ENCODE peak calls at places on chromosomes 3 and 15, in four cellular contexts. G is type B pancreatic cell, M is GM12864, A is T-helper 2 cell. O is an unnamed sample.

GRCh38 chr15:42549052-42549491 is 434 bp downstream of the HAUS2 start:
- DNase-seq in A (peak), G (no peak), M (peak), O (no peak)

GRCh38 chr15:59549339-59549807 is 62.2 kb upstream of the GCNT3 start:
- DNase-seq in A (no peak), G (no peak), M (no peak), O (no peak)

GRCh38 chr3:11145888-11146287 is 8.4 kb upstream of the HRH1 start:
- DNase-seq in G (no peak), A (no peak), M (no peak), O (no peak)

GRCh38 chr15:90184786-90185704 is 16.1 kb upstream of the SEMA4B start:
- DNase-seq in M (no peak), A (peak), G (peak), O (no peak)

GRCh38 chr15:62147149-62148013 is 17.7 kb downstream of the C2CD4B start:
- DNase-seq in M (no peak), A (no peak), G (no peak), O (peak)

GRCh38 chr3:181880339-181880738 is 168.6 kb downstream of the SOX2 start:
- DNase-seq in M (no peak), G (no peak), A (no peak), O (no peak)

GRCh38 chr3:15055019-15055557 is 10.0 kb downstream of the MRPS25 start:
- DNase-seq in G (no peak), A (no peak), M (peak), O (no peak)

GRCh38 chr3:120608506-120608905 is 12.4 kb downstream of the NDUFB4 start:
- DNase-seq in M (no peak), A (no peak), G (no peak), O (no peak)

GRCh38 chr3:175726228-175726627 is 867.1 kb downstream of the NAALADL2 start:
- DNase-seq in A (no peak), M (no peak), G (no peak), O (no peak)

GRCh38 chr3:170383567-170383966 is 26.1 kb downstream of the SKIL start:
- DNase-seq in G (no peak), A (no peak), M (no peak), O (no peak)